ENCODE peak calls at places on chromosomes 4 and X, in six cellular contexts. One of them, this sample, is unnamed.

GRCh38 chr4:185779520-185779919 is 32.5 kb downstream of the SORBS2 start:
- DNase-seq in mesenchymal stem cell: no peak
- DNase-seq in memory B cell: no peak
- DNase-seq in activated CD8-positive, alpha-beta memory T cell treated with anti-CD3 and anti-CD28 coated beads, Interleukin-2, amount 50 U/mL, for 48 hours: no peak
- DNase-seq in B cell: no peak
- DNase-seq in activated naive CD4-positive, alpha-beta T cell treated with anti-CD3 and anti-CD28 coated beads, Interleukin-2, amount 10 ng/mL, durations not matched to agents 7 days and 5 days: no peak
- DNase-seq in this sample: no peak

GRCh38 chr4:73375328-73375741 is 28.8 kb upstream of the ALB start:
- DNase-seq in B cell: no peak
- DNase-seq in activated naive CD4-positive, alpha-beta T cell treated with anti-CD3 and anti-CD28 coated beads, Interleukin-2, amount 10 ng/mL, durations not matched to agents 7 days and 5 days: no peak
- DNase-seq in memory B cell: no peak
- DNase-seq in mesenchymal stem cell: no peak
- DNase-seq in activated CD8-positive, alpha-beta memory T cell treated with anti-CD3 and anti-CD28 coated beads, Interleukin-2, amount 50 U/mL, for 48 hours: no peak
- DNase-seq in this sample: no peak

GRCh38 chr4:42172391-42172790 is 19.9 kb upstream of the BEND4 start:
- DNase-seq in memory B cell: no peak
- DNase-seq in B cell: no peak
- DNase-seq in activated naive CD4-positive, alpha-beta T cell treated with anti-CD3 and anti-CD28 coated beads, Interleukin-2, amount 10 ng/mL, durations not matched to agents 7 days and 5 days: no peak
- DNase-seq in activated CD8-positive, alpha-beta memory T cell treated with anti-CD3 and anti-CD28 coated beads, Interleukin-2, amount 50 U/mL, for 48 hours: no peak
- DNase-seq in mesenchymal stem cell: no peak
- DNase-seq in this sample: no peak

GRCh38 chrX:131617182-131617581 is 73.3 kb downstream of the OR13H1 start:
- DNase-seq in memory B cell: no peak
- DNase-seq in activated naive CD4-positive, alpha-beta T cell treated with anti-CD3 and anti-CD28 coated beads, Interleukin-2, amount 10 ng/mL, durations not matched to agents 7 days and 5 days: no peak
- DNase-seq in activated CD8-positive, alpha-beta memory T cell treated with anti-CD3 and anti-CD28 coated beads, Interleukin-2, amount 50 U/mL, for 48 hours: no peak
- DNase-seq in B cell: no peak
- DNase-seq in mesenchymal stem cell: peak; percentile 78
- DNase-seq in this sample: no peak

GRCh38 chrX:130497531-130497930 is 95.7 kb downstream of the RBMX2 start:
- DNase-seq in memory B cell: no peak
- DNase-seq in activated naive CD4-positive, alpha-beta T cell treated with anti-CD3 and anti-CD28 coated beads, Interleukin-2, amount 10 ng/mL, durations not matched to agents 7 days and 5 days: no peak
- DNase-seq in activated CD8-positive, alpha-beta memory T cell treated with anti-CD3 and anti-CD28 coated beads, Interleukin-2, amount 50 U/mL, for 48 hours: no peak
- DNase-seq in B cell: no peak
- DNase-seq in mesenchymal stem cell: no peak
- DNase-seq in this sample: no peak

GRCh38 chr4:124890522-124890921 is 178.0 kb upstream of the ANKRD50 start:
- DNase-seq in B cell: no peak
- DNase-seq in activated CD8-positive, alpha-beta memory T cell treated with anti-CD3 and anti-CD28 coated beads, Interleukin-2, amount 50 U/mL, for 48 hours: no peak
- DNase-seq in memory B cell: no peak
- DNase-seq in activated naive CD4-positive, alpha-beta T cell treated with anti-CD3 and anti-CD28 coated beads, Interleukin-2, amount 10 ng/mL, durations not matched to agents 7 days and 5 days: no peak
- DNase-seq in mesenchymal stem cell: no peak
- DNase-seq in this sample: no peak

GRCh38 chr4:72243641-72244040 is 211.8 kb downstream of the NPFFR2 start:
- DNase-seq in activated CD8-positive, alpha-beta memory T cell treated with anti-CD3 and anti-CD28 coated beads, Interleukin-2, amount 50 U/mL, for 48 hours: no peak
- DNase-seq in activated naive CD4-positive, alpha-beta T cell treated with anti-CD3 and anti-CD28 coated beads, Interleukin-2, amount 10 ng/mL, durations not matched to agents 7 days and 5 days: no peak
- DNase-seq in memory B cell: no peak
- DNase-seq in B cell: no peak
- DNase-seq in mesenchymal stem cell: no peak
- DNase-seq in this sample: no peak

GRCh38 chrX:57929373-57929772 is 19.1 kb upstream of the ZXDA start:
- DNase-seq in activated naive CD4-positive, alpha-beta T cell treated with anti-CD3 and anti-CD28 coated beads, Interleukin-2, amount 10 ng/mL, durations not matched to agents 7 days and 5 days: no peak
- DNase-seq in memory B cell: no peak
- DNase-seq in mesenchymal stem cell: peak; percentile 0
- DNase-seq in B cell: no peak
- DNase-seq in activated CD8-positive, alpha-beta memory T cell treated with anti-CD3 and anti-CD28 coated beads, Interleukin-2, amount 50 U/mL, for 48 hours: no peak
- DNase-seq in this sample: peak; percentile 7

GRCh38 chr4:8582941-8583654 is 2.9 kb downstream of the GPR78 start:
- DNase-seq in memory B cell: no peak
- DNase-seq in activated naive CD4-positive, alpha-beta T cell treated with anti-CD3 and anti-CD28 coated beads, Interleukin-2, amount 10 ng/mL, durations not matched to agents 7 days and 5 days: no peak
- DNase-seq in activated CD8-positive, alpha-beta memory T cell treated with anti-CD3 and anti-CD28 coated beads, Interleukin-2, amount 50 U/mL, for 48 hours: no peak
- DNase-seq in mesenchymal stem cell: no peak
- DNase-seq in B cell: no peak
- DNase-seq in this sample: no peak

This sample was measured in GM20000.